ENCODE peak calls at places on chromosomes 12 and 14, in four cellular contexts. C is EL, K is non-pigmented ciliary epithelial cell, S is tibial artery. R is an unnamed sample.

GRCh38 chr14:100525615-100526014 is 61.6 kb downstream of the BEGAIN start:
- DNase-seq in C (no peak), K (no peak), S (no peak), R (no peak)

GRCh38 chr12:109638735-109639134 is 65.1 kb downstream of the MVK start:
- DNase-seq in C (no peak), K (no peak), S (no peak), R (no peak)

GRCh38 chr14:47715330-47715729 is 39.9 kb upstream of the MDGA2 start:
- DNase-seq in C (no peak), K (no peak), S (no peak), R (no peak)

GRCh38 chr14:29233188-29233587 is 466.6 kb downstream of the FOXG1 start:
- DNase-seq in C (no peak), K (no peak), S (no peak), R (no peak)

GRCh38 chr12:49541911-49542505 is 3.2 kb downstream of the KCNH3 start:
- DNase-seq in C (no peak), K (no peak), S (no peak), R (no peak)

GRCh38 chr12:761276-761675 is 8.9 kb downstream of the WNK1 start:
- DNase-seq in C (peak; percentile 22), K (no peak), S (no peak), R (no peak)

GRCh38 chr12:76123301-76124212 is 39.1 kb upstream of the NAP1L1 start:
- DNase-seq in C (peak; percentile 70), K (no peak), S (no peak), R (peak; percentile 32)

GRCh38 chr14:28116716-28117115 is 649.9 kb upstream of the FOXG1 start:
- DNase-seq in C (no peak), K (no peak), S (no peak), R (no peak)

GRCh38 chr14:100309028-100309718 is 2.9 kb upstream of the SLC25A29 start:
- DNase-seq in C (no peak), K (no peak), S (no peak), R (no peak)

GRCh38 chr12:43407816-43408645 is 144.0 kb downstream of the ADAMTS20 start:
- DNase-seq in C (no peak), K (no peak), S (no peak), R (no peak)

GRCh38 chr12:18998343-18999270 is 130.9 kb upstream of the PLEKHA5 start:
- DNase-seq in C (peak; percentile 88), K (peak; percentile 55), S (no peak), R (peak; percentile 67)